ENCODE peak calls at places on chromosomes 5 and 9, in five cellular contexts. C is AG09309, W is lower leg skin, U is memory B cell, L is Calu3. F is an unnamed sample.

GRCh38 chr9:131817627-131818026 is 77.8 kb upstream of the RAPGEF1 start:
- DNase-seq in L (no peak), C (no peak), U (no peak), W (no peak), F (no peak)

GRCh38 chr9:106707291-106707690 is 155.7 kb upstream of the ZNF462 start:
- DNase-seq in C (no peak), W (no peak), U (no peak), L (no peak), F (no peak)

GRCh38 chr9:134683714-134684374 is 42.2 kb downstream of the COL5A1 start:
- DNase-seq in C (no peak), L (no peak), U (no peak), W (no peak), F (no peak)

GRCh38 chr5:55816342-55816741 is 34.8 kb upstream of the IL31RA start:
- DNase-seq in L (no peak), U (no peak), C (peak), W (no peak), F (peak)

GRCh38 chr5:17096975-17097695 is 120.3 kb upstream of the BASP1 start:
- DNase-seq in C (no peak), W (peak), L (no peak), U (no peak), F (no peak)

GRCh38 chr5:157491471-157491870 is 31.5 kb downstream of the NIPAL4 start:
- DNase-seq in C (no peak), L (no peak), U (no peak), W (no peak), F (no peak)

GRCh38 chr5:62786099-62786498 is 207.5 kb downstream of the LRRC70 start:
- DNase-seq in W (no peak), C (no peak), L (no peak), U (no peak), F (no peak)

GRCh38 chr9:69762527-69762926 is 2.7 kb upstream of the PTAR1 start:
- DNase-seq in W (no peak), U (no peak), C (no peak), L (no peak), F (no peak)

F was measured in AG04449.